ENCODE peak calls at places on chromosomes 13 and 19, in eight cellular contexts. One of them, this sample, is unnamed.

GRCh38 chr19:47230122-47230920 is 678 bp downstream of the BBC3 start:
- DNase-seq in hepatocyte: peak; percentile 77
- DNase-seq in GM23248: peak; percentile 75
- DNase-seq in AG10803: peak; percentile 59
- DNase-seq in nucleus accumbens: peak; percentile 50
- DNase-seq in activated CD8-positive, alpha-beta memory T cell treated with anti-CD3 and anti-CD28 coated beads, Interleukin-2, amount 50 U/mL, for 48 hours: peak; percentile 96
- DNase-seq in HT1080: peak; percentile 64
- DNase-seq in cardiac fibroblast: peak; percentile 47
- DNase-seq in this sample: peak; percentile 50

GRCh38 chr19:46299004-46299509 is 2.2 kb downstream of the HIF3A start:
- DNase-seq in AG10803: peak; percentile 57
- DNase-seq in HT1080: peak; percentile 76
- DNase-seq in nucleus accumbens: peak; percentile 89
- DNase-seq in activated CD8-positive, alpha-beta memory T cell treated with anti-CD3 and anti-CD28 coated beads, Interleukin-2, amount 50 U/mL, for 48 hours: no peak
- DNase-seq in cardiac fibroblast: peak; percentile 93
- DNase-seq in GM23248: peak; percentile 88
- DNase-seq in hepatocyte: peak; percentile 98
- DNase-seq in this sample: peak; percentile 91

GRCh38 chr13:110118106-110118505 is 188.9 kb downstream of the COL4A1 start:
- DNase-seq in AG10803: no peak
- DNase-seq in hepatocyte: no peak
- DNase-seq in cardiac fibroblast: no peak
- DNase-seq in HT1080: no peak
- DNase-seq in GM23248: no peak
- DNase-seq in activated CD8-positive, alpha-beta memory T cell treated with anti-CD3 and anti-CD28 coated beads, Interleukin-2, amount 50 U/mL, for 48 hours: no peak
- DNase-seq in nucleus accumbens: no peak
- DNase-seq in this sample: no peak

GRCh38 chr13:79765331-79765730 is 284.4 kb downstream of the NDFIP2 start:
- DNase-seq in activated CD8-positive, alpha-beta memory T cell treated with anti-CD3 and anti-CD28 coated beads, Interleukin-2, amount 50 U/mL, for 48 hours: no peak
- DNase-seq in HT1080: no peak
- DNase-seq in GM23248: no peak
- DNase-seq in cardiac fibroblast: no peak
- DNase-seq in hepatocyte: no peak
- DNase-seq in nucleus accumbens: no peak
- DNase-seq in AG10803: no peak
- DNase-seq in this sample: no peak

GRCh38 chr13:65461590-65461989 is 1768.5 kb downstream of the PCDH9 start:
- DNase-seq in AG10803: no peak
- DNase-seq in hepatocyte: no peak
- DNase-seq in activated CD8-positive, alpha-beta memory T cell treated with anti-CD3 and anti-CD28 coated beads, Interleukin-2, amount 50 U/mL, for 48 hours: no peak
- DNase-seq in nucleus accumbens: no peak
- DNase-seq in cardiac fibroblast: peak; percentile 36
- DNase-seq in HT1080: no peak
- DNase-seq in GM23248: no peak
- DNase-seq in this sample: no peak

GRCh38 chr13:107669356-107669755 is 546.0 kb downstream of the LIG4 start:
- DNase-seq in nucleus accumbens: no peak
- DNase-seq in hepatocyte: no peak
- DNase-seq in AG10803: peak; percentile 36
- DNase-seq in HT1080: peak; percentile 89
- DNase-seq in GM23248: peak; percentile 51
- DNase-seq in activated CD8-positive, alpha-beta memory T cell treated with anti-CD3 and anti-CD28 coated beads, Interleukin-2, amount 50 U/mL, for 48 hours: no peak
- DNase-seq in cardiac fibroblast: peak; percentile 12
- DNase-seq in this sample: no peak

GRCh38 chr13:23921451-23921888 is 24.2 kb upstream of the C1QTNF9B start:
- DNase-seq in hepatocyte: peak; percentile 72
- DNase-seq in AG10803: peak; percentile 71
- DNase-seq in cardiac fibroblast: peak; percentile 78
- DNase-seq in nucleus accumbens: no peak
- DNase-seq in HT1080: peak; percentile 71
- DNase-seq in GM23248: peak; percentile 77
- DNase-seq in activated CD8-positive, alpha-beta memory T cell treated with anti-CD3 and anti-CD28 coated beads, Interleukin-2, amount 50 U/mL, for 48 hours: no peak
- DNase-seq in this sample: peak; percentile 17

GRCh38 chr19:45809643-45810159 is 5.4 kb downstream of the RSPH6A start:
- DNase-seq in cardiac fibroblast: peak; percentile 81
- DNase-seq in GM23248: peak; percentile 58
- DNase-seq in HT1080: peak; percentile 94
- DNase-seq in AG10803: peak; percentile 75
- DNase-seq in activated CD8-positive, alpha-beta memory T cell treated with anti-CD3 and anti-CD28 coated beads, Interleukin-2, amount 50 U/mL, for 48 hours: no peak
- DNase-seq in nucleus accumbens: no peak
- DNase-seq in hepatocyte: no peak
- DNase-seq in this sample: peak; percentile 43

GRCh38 chr13:110640591-110641029 is 25.3 kb downstream of the NAXD start:
- DNase-seq in hepatocyte: no peak
- DNase-seq in HT1080: no peak
- DNase-seq in cardiac fibroblast: peak; percentile 26
- DNase-seq in nucleus accumbens: no peak
- DNase-seq in AG10803: no peak
- DNase-seq in GM23248: peak; percentile 23
- DNase-seq in activated CD8-positive, alpha-beta memory T cell treated with anti-CD3 and anti-CD28 coated beads, Interleukin-2, amount 50 U/mL, for 48 hours: no peak
- DNase-seq in this sample: no peak

GRCh38 chr13:23748591-23748990 is 140.6 kb downstream of the MIPEP start:
- DNase-seq in HT1080: no peak
- DNase-seq in AG10803: no peak
- DNase-seq in GM23248: no peak
- DNase-seq in cardiac fibroblast: no peak
- DNase-seq in hepatocyte: no peak
- DNase-seq in nucleus accumbens: no peak
- DNase-seq in activated CD8-positive, alpha-beta memory T cell treated with anti-CD3 and anti-CD28 coated beads, Interleukin-2, amount 50 U/mL, for 48 hours: no peak
- DNase-seq in this sample: no peak

GRCh38 chr13:105918842-105919741 is 616.4 kb downstream of the EFNB2 start:
- DNase-seq in GM23248: peak; percentile 51
- DNase-seq in AG10803: peak; percentile 13
- DNase-seq in cardiac fibroblast: peak; percentile 69
- DNase-seq in HT1080: peak; percentile 86
- DNase-seq in activated CD8-positive, alpha-beta memory T cell treated with anti-CD3 and anti-CD28 coated beads, Interleukin-2, amount 50 U/mL, for 48 hours: no peak
- DNase-seq in hepatocyte: peak; percentile 88
- DNase-seq in nucleus accumbens: no peak
- DNase-seq in this sample: peak; percentile 81

GRCh38 chr13:105343134-105343806 is 1192.2 kb downstream of the EFNB2 start:
- DNase-seq in hepatocyte: no peak
- DNase-seq in AG10803: no peak
- DNase-seq in GM23248: no peak
- DNase-seq in activated CD8-positive, alpha-beta memory T cell treated with anti-CD3 and anti-CD28 coated beads, Interleukin-2, amount 50 U/mL, for 48 hours: no peak
- DNase-seq in HT1080: peak; percentile 38
- DNase-seq in nucleus accumbens: no peak
- DNase-seq in cardiac fibroblast: no peak
- DNase-seq in this sample: no peak

GRCh38 chr13:49652691-49653305 is 24.5 kb downstream of the ARL11 start:
- DNase-seq in activated CD8-positive, alpha-beta memory T cell treated with anti-CD3 and anti-CD28 coated beads, Interleukin-2, amount 50 U/mL, for 48 hours: no peak
- DNase-seq in cardiac fibroblast: peak; percentile 52
- DNase-seq in hepatocyte: peak; percentile 49
- DNase-seq in HT1080: peak; percentile 58
- DNase-seq in GM23248: peak; percentile 50
- DNase-seq in nucleus accumbens: no peak
- DNase-seq in AG10803: peak; percentile 37
- DNase-seq in this sample: peak; percentile 19

This sample was measured in Daoy.